ENCODE peak calls at places on chromosome 16, in four cellular contexts. C, A, J and R are unnamed samples.

GRCh38 chr16:72847187-72848044 is 200.5 kb downstream of the ZFHX3 start:
- DNase-seq in C (no peak), A (no peak), J (peak), R (peak)

GRCh38 chr16:19810817-19811731 is 73.6 kb downstream of the GPRC5B start:
- DNase-seq in C (no peak), A (no peak), J (no peak), R (no peak)

GRCh38 chr16:12329246-12329995 is 352.9 kb downstream of the SNX29 start:
- DNase-seq in C (no peak), A (no peak), J (no peak), R (no peak)

GRCh38 chr16:22123146-22123545 is 30.8 kb downstream of the VWA3A start:
- DNase-seq in C (no peak), A (no peak), J (no peak), R (no peak)

GRCh38 chr16:30004811-30005242 is 6.0 kb downstream of the DOC2A start:
- DNase-seq in C (no peak), A (peak), J (peak), R (no peak)

GRCh38 chr16:76118344-76118743 is 158.9 kb upstream of the CNTNAP4 start:
- DNase-seq in C (no peak), A (no peak), J (no peak), R (no peak)

GRCh38 chr16:27769561-27770222 is 219.7 kb downstream of the KATNIP start:
- DNase-seq in C (no peak), A (no peak), J (no peak), R (no peak)

GRCh38 chr16:23650674-23651073 is 9.4 kb downstream of the DCTN5 start:
- DNase-seq in C (no peak), A (no peak), J (no peak), R (no peak)

GRCh38 chr16:62035115-62036092 is 834 bp downstream of the CDH8 start:
- DNase-seq in C (no peak), A (no peak), J (peak), R (peak)

GRCh38 chr16:52383640-52384292 is 163.2 kb downstream of the TOX3 start:
- DNase-seq in C (no peak), A (no peak), J (no peak), R (no peak)

GRCh38 chr16:84367297-84367680 is 1.0 kb upstream of the ATP2C2 start:
- DNase-seq in C (no peak), A (peak), J (no peak), R (no peak)

GRCh38 chr16:89704281-89704680 is 2.8 kb upstream of the SPATA2L start:
- DNase-seq in C (no peak), A (no peak), J (no peak), R (no peak)

GRCh38 chr16:66894948-66895696 is 14.8 kb downstream of the PDP2 start:
- DNase-seq in C (peak), A (peak), J (peak), R (peak)

GRCh38 chr16:86968866-86969265 is 348.3 kb downstream of the C16orf95 start:
- DNase-seq in C (no peak), A (no peak), J (no peak), R (no peak)

GRCh38 chr16:23365602-23366240 is 63.6 kb downstream of the SCNN1B start:
- DNase-seq in C (no peak), A (no peak), J (no peak), R (no peak)

GRCh38 chr16:79871906-79872305 is 271.4 kb upstream of the MAF start:
- DNase-seq in C (no peak), A (no peak), J (no peak), R (no peak)

GRCh38 chr16:23296994-23297393 is 5.1 kb upstream of the SCNN1B start:
- DNase-seq in C (no peak), A (peak), J (peak), R (no peak)

GRCh38 chr16:26197707-26198106 is 505.9 kb downstream of the HS3ST4 start:
- DNase-seq in C (no peak), A (no peak), J (no peak), R (no peak)

GRCh38 chr16:57141822-57142631 is 43.8 kb downstream of the PSME3IP1 start:
- DNase-seq in C (no peak), A (no peak), J (peak), R (no peak)

GRCh38 chr16:27321013-27321960 is 7.5 kb downstream of the IL4R start:
- DNase-seq in C (no peak), A (no peak), J (no peak), R (no peak)

GRCh38 chr16:81737885-81738536 is 41.1 kb upstream of the PLCG2 start:
- DNase-seq in C (peak), A (peak), J (peak), R (peak)
- TF ChIP-seq EP300 in C (peak), A (no peak), J (no peak), R (no peak)

GRCh38 chr16:50611332-50611934 is 63.2 kb downstream of the NKD1 start:
- DNase-seq in C (no peak), A (no peak), J (no peak), R (no peak)

GRCh38 chr16:50607970-50608557 is 59.9 kb downstream of the NKD1 start:
- DNase-seq in C (no peak), A (no peak), J (no peak), R (no peak)

GRCh38 chr16:50607447-50607846 is 59.3 kb downstream of the NKD1 start:
- DNase-seq in C (no peak), A (no peak), J (no peak), R (no peak)

GRCh38 chr16:50610331-50611262 is 62.4 kb downstream of the NKD1 start:
- DNase-seq in C (no peak), A (no peak), J (no peak), R (no peak)

GRCh38 chr16:50609049-50609832 is 61.0 kb downstream of the NKD1 start:
- DNase-seq in C (no peak), A (no peak), J (no peak), R (no peak)
- TF ChIP-seq EP300 in C (no peak), A (no peak), J (no peak), R (no peak)

DNA sequence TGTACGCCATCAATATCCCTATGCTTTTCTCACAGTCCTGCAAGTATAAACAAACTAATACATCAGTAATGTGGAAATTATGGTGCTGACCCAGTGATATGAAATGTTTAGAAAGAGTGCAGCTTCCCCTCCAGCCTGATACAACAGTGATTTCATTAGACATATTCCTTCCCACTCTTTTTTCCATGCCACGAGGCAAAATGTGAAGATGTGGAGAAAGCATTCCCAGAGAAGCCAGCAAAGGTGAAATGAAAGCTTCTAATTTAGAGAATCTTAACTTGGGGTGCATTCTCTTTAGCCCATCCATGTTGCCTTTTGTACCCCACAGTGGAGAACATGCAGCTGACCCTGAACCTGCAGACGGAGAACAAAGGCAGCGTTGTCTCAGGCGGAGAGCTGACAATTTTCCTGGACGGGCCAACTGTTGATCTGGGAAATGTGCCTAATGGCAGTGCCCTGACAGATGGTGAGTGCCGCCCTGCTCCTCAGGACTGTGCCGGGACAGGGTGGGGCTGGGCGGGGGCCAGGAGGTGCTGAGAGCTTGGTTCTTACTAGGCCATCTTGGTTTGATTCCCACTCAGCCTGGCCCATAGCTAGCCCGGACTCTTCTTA is 77.8 kb downstream of the WWP2 start:
- DNase-seq in C (no peak), A (peak), J (no peak), R (no peak)
- TF ChIP-seq EP300 in C (no peak), A (no peak), J (no peak), R (no peak)

DNA sequence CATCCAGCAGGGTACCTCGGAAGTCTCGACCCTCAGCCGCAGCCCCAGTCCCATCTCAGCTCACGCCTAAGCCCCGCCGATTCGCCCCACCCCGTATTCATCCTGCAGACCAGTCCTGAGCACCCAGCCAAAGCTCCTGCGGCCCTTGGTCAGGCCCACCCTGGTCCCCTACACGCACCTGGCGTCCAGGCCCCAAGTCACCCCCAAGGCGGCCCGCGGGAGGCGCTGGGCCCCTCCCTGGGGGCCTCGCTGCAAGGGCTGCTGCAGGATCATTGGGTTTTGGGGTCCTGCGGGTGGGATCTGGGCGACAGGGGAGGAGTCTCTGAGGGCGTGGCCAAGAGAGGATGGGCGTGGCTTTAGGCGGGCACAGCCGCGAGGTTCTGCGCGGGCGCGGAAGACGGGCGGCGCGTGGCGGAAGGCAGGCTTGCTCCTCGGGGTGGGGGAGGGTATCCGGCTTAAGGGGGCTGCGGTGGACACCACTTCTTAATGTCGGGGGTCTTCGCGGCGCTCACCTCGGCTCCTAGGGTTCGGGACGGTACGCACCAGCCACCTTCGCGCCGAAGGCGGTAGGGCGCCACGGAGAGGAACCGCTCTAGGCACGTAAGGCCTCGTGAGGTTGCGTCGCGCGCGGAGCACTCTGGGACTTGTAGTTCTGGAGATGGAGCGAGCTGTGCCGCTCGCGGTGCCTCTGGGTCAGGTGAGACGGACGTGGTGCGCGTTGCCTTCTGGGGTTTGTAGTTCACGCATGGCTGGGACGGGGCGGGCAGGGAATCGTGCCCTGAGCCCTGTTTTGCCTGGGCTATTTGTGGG is at the start of the genes HCFC1R1 and THOC6:
- DNase-seq in C (peak), A (peak), J (peak), R (peak)
- TF ChIP-seq EP300 in C (peak), A (no peak), J (no peak), R (no peak)

GRCh38 chr16:77273815-77274214 is 74.6 kb downstream of the SYCE1L start:
- DNase-seq in C (no peak), A (no peak), J (no peak), R (no peak)

GRCh38 chr16:77277141-77277540 is 77.9 kb downstream of the SYCE1L start:
- DNase-seq in C (no peak), A (no peak), J (no peak), R (no peak)

GRCh38 chr16:77277571-77277970 is 78.4 kb downstream of the SYCE1L start:
- DNase-seq in C (no peak), A (no peak), J (no peak), R (no peak)

GRCh38 chr16:77276686-77277085 is 77.5 kb downstream of the SYCE1L start:
- DNase-seq in C (no peak), A (no peak), J (no peak), R (no peak)

GRCh38 chr16:77271532-77272426 is 72.6 kb downstream of the SYCE1L start:
- DNase-seq in C (no peak), A (no peak), J (no peak), R (no peak)
- TF ChIP-seq EP300 in C (no peak), A (no peak), J (no peak), R (no peak)

GRCh38 chr16:9364721-9365693 is 273.6 kb downstream of the HAPSTR1 start:
- DNase-seq in C (peak), A (no peak), J (peak), R (no peak)
- TF ChIP-seq EP300 in C (peak), A (peak), J (no peak), R (peak)

GRCh38 chr16:88514070-88514469 is 56.1 kb upstream of the ZC3H18 start:
- DNase-seq in C (no peak), A (no peak), J (no peak), R (no peak)

GRCh38 chr16:88511060-88511459 is 58.0 kb downstream of the ZFPM1 start:
- DNase-seq in C (no peak), A (no peak), J (no peak), R (no peak)

GRCh38 chr16:88514526-88514925 is 55.7 kb upstream of the ZC3H18 start:
- DNase-seq in C (no peak), A (no peak), J (no peak), R (no peak)

GRCh38 chr16:88511911-88512310 is 58.3 kb upstream of the ZC3H18 start:
- DNase-seq in C (no peak), A (peak), J (no peak), R (no peak)

DNA sequence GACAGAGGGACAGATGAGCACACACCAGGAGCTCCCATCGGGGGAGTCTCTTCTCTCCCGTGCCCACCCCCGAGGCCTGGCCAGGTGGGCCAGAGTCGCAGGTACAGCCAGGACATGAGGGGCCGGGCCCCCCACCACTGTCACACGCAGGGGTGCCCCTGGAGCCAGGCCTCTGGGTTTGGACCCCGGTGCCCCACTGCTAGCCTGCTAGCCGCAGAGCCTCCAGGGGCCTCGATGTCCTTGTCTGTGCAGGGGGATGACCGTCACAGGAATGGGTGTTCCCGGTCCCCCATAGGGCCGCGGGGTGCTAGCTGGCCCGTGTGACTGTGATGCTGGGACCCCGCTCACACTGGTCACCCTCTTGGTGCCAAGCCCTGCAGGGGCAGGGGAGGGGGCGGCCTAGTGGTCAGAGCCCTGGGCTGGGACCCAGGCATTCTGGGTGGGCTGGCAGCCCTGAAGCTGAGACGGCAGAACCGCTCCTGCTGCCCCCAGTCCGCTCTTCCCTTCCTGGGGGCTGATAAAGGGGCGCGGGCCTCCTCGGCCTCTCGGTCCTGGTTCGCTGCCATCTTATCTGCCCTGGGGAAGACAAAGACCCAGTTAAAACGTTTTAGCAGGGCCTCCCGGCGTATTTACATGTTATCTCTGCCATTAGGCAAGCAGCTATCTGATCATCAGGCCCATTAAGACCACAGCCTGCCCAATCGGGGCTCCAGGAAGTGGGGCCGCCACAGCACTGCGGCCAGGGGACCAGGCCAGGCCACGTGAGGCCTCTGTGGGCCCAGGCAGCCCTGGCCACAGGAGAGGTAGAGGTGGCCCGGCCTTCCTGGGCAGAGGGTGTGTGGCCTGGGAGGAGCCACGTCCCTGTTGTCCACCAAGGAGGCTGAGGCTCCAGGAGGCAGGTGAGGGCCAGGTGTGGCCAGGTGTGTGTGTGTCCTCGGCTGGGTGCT is 57.2 kb upstream of the ZC3H18 start:
- DNase-seq in C (no peak), A (peak), J (peak), R (no peak)
- TF ChIP-seq EP300 in C (no peak), A (no peak), J (peak), R (no peak)

GRCh38 chr16:88331989-88332920 is 50.5 kb upstream of the ZNF469 start:
- DNase-seq in C (peak), A (peak), J (no peak), R (no peak)
- TF ChIP-seq EP300 in C (peak), A (no peak), J (peak), R (no peak)

DNA sequence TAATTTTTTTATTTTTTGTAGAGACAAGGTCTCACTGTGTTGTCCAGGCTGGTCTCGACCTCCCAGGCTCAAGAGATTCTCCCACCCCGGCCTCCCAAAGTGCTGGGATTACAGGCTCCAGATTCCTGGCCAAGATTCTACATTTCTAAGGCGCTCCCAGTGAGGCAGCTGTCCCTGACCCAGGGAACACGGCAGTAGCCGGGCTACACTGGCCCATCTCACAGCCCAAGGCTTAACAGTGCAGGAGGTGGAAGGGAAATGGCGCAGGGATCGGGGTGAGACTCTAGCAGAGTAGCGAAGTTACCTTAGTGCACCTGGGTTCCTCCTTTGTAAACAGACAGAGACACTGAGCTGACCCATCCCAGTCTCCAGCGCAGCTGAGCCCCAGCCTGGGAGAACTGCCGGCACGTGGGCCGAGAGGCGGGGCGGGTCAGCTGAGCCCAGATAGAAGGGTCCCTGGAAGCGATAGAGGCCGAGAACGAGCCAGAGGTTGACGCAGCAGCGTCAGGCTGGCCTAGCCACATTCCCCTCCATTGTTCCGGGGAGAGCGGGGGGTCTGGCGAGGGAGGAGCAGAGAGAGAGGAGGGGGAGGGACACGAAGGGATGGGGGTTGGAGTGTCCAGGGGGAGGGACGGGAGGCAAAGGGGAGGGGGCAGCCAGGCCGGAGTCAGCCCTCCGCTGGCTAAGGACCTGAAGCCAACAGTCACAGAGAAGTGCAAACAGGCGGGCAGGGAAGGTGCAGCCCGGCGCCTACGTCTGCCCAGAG is 2.5 kb downstream of the CARHSP1 start:
- DNase-seq in C (peak), A (peak), J (peak), R (peak)
- TF ChIP-seq EP300 in C (peak), A (no peak), J (no peak), R (no peak)

DNA sequence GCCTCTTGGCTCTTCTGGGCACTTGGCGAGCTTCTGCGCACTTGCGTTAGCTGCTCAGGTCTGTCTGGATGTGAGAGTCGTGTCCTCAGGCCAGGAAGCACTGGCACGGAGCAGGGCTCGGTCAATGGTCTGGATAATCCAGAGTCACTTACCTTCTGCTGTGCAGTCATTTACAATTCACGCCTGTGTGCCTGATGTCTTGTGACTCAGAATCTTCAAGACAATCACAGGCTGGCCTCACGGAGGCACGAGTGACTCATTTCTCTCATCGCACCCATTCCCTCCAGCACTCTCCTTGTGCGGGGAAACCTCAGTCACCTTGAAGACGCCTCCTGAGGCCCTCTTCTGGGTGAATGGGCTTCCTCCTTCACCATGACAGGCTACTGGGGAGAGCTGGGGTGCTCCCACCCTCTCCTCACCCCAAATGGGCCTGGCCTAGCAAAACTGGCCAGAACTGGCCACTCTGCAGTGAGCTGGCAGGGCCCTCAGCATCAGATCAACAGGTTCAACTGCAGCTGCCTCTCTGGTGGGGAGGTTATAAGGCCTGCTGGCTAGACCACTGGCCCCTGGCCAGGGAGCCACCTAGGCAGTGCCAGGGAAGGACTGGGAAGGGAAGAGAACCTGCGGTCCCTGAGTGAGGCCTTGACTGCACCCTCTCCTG is 1.9 kb upstream of the CAPN15 start:
- DNase-seq in C (no peak), A (no peak), J (no peak), R (peak)
- TF ChIP-seq EP300 in C (no peak), A (no peak), J (no peak), R (no peak)